ENCODE peak calls at places on chromosome 1, in four cellular contexts. X, A, Y and R are unnamed samples.

GRCh38 chr1:235919797-235920475 is 53.2 kb upstream of the LYST start:
- DNase-seq in X (no peak), A (no peak), Y (no peak), R (peak; percentile 81)

GRCh38 chr1:201713093-201713810 is 115.7 kb upstream of the IPO9 start:
- DNase-seq in X (peak; percentile 61), A (no peak), Y (no peak), R (peak; percentile 94)

GRCh38 chr1:199223936-199224335 is 585.1 kb downstream of the PTPRC start:
- DNase-seq in X (no peak), A (no peak), Y (no peak), R (no peak)

GRCh38 chr1:193412748-193413147 is 226.3 kb upstream of the B3GALT2 start:
- DNase-seq in X (no peak), A (no peak), Y (no peak), R (no peak)

GRCh38 chr1:234928642-234929041 is 200.0 kb downstream of the TOMM20 start:
- DNase-seq in X (no peak), A (no peak), Y (no peak), R (no peak)

GRCh38 chr1:36175137-36176095 is 19.5 kb downstream of the MAP7D1 start:
- DNase-seq in X (no peak), A (no peak), Y (no peak), R (no peak)

GRCh38 chr1:209873067-209873810 is 45.5 kb downstream of the UTP25 start:
- DNase-seq in X (no peak), A (no peak), Y (no peak), R (peak; percentile 29)

GRCh38 chr1:59229138-59229537 is 67.8 kb upstream of the FGGY start:
- DNase-seq in X (no peak), A (no peak), Y (no peak), R (no peak)

GRCh38 chr1:167819849-167820683 is 93.9 kb downstream of the ADCY10 start:
- DNase-seq in X (peak; percentile 93), A (no peak), Y (no peak), R (peak; percentile 82)

GRCh38 chr1:162019006-162019405 is 4.7 kb downstream of the OLFML2B start:
- DNase-seq in X (no peak), A (no peak), Y (no peak), R (peak; percentile 87)

GRCh38 chr1:209861242-209861641 is 33.5 kb downstream of the UTP25 start:
- DNase-seq in X (no peak), A (no peak), Y (no peak), R (no peak)

GRCh38 chr1:107976431-107977215 is 11.6 kb upstream of the VAV3 start:
- DNase-seq in X (no peak), A (no peak), Y (no peak), R (no peak)

DNA sequence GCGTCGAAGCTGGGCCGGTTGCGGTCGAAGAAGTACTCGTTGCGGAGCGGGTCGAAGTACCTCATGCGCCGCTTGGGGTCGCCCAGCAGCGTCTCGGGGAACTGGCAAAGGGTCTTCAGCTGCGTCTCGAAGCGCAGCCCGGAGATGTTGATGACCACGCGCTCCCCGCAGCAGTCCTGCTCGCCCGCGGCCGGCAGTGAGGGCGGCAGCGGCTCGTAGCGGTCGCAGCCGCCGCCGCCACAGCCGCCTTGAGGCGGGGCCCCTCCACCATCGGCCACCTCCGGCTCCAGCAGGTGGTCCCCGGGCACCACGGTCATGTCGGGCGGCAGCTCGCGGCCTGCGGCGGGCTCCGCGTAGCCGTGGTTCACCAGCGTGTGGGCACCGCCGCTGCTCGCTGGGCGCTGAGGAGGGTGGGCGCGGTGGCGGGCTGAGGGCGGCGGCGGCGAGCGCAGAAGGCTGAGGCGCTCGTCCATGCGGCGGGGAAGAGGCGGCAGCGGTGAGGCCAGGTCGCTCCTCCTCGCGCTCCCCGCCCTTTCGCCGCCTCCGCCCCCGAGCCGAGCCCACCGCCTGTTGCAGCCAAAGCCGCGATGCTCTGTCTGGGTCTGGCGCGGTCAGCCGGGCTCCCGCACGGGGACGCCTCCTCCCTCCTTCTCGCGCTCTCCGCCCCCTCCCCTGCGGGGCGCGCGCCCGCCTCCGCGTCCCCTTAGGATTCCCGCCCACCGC is at the start of gene KCNA3:
- DNase-seq in X (no peak), A (no peak), Y (no peak), R (no peak)
- TF ChIP-seq MYC in X (no peak), A (no peak), Y (no peak), R (no peak)

GRCh38 chr1:52632732-52633290 is at the start of gene SHISAL2A:
- DNase-seq in X (no peak), A (no peak), Y (no peak), R (no peak)

GRCh38 chr1:52631759-52632331 is 1.1 kb upstream of the SHISAL2A start:
- DNase-seq in X (peak; percentile 44), A (no peak), Y (no peak), R (no peak)

GRCh38 chr1:52635321-52636089 is 2.5 kb downstream of the SHISAL2A start:
- DNase-seq in X (no peak), A (no peak), Y (no peak), R (no peak)

GRCh38 chr1:52633291-52633754 is 355 bp downstream of the SHISAL2A start:
- DNase-seq in X (no peak), A (no peak), Y (no peak), R (no peak)

GRCh38 chr1:52634111-52634510 is 1.1 kb downstream of the SHISAL2A start:
- DNase-seq in X (no peak), A (no peak), Y (no peak), R (no peak)
- H3K4me2 ChIP-seq in X (no peak overlapping the region), A (no peak overlapping the region), Y (no peak overlapping the region), R (no peak overlapping the region)

DNA sequence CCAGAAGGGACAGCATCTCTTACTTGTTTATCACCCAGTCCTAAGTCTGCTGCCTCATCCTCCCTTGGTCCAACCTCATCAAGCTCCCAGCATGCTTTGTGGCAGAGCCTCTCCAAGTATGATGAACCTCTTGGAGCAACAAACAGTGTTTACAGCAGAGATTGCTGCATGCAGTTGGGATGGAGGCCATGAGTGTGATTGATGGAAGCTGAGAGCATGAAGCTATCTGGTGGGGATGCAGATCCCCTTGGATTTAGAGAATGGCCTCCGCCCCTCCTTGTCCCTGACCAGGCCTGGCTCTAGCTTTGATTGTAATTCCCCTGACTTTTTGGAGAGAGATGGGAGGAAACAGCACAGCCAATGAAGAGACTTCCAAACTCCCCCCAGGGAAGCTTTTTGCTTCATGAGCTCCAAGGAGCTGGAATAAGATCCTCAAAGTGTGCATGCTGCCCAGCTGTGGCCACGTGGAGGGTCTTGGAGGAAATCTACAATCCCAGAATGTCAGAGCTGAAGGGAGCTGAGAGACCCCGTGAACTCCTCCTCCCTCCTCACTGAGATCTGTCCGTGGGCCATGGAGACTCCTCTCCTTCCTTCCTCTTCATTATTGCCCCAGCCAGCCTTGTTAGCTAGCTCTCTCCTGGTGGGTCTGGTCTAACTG is 165.3 kb upstream of the USP24 start:
- DNase-seq in X (no peak), A (no peak), Y (no peak), R (no peak)
- TF ChIP-seq POLR2AphosphoS5 in X (no peak), A (no peak), Y (no peak), R (no peak)

GRCh38 chr1:160774886-160775719 is 20.9 kb upstream of the LY9 start:
- DNase-seq in X (no peak), A (no peak), Y (no peak), R (no peak)

GRCh38 chr1:160777486-160778089 is 18.4 kb upstream of the LY9 start:
- DNase-seq in X (peak; percentile 69), A (no peak), Y (peak; percentile 27), R (peak; percentile 9)

GRCh38 chr1:160773088-160773487 is 22.9 kb upstream of the LY9 start:
- DNase-seq in X (no peak), A (no peak), Y (no peak), R (no peak)

GRCh38 chr1:160778976-160779375 is 17.0 kb upstream of the LY9 start:
- DNase-seq in X (no peak), A (no peak), Y (no peak), R (no peak)

GRCh38 chr1:160776178-160776577 is 19.8 kb upstream of the LY9 start:
- DNase-seq in X (no peak), A (no peak), Y (no peak), R (no peak)
- TF ChIP-seq MYC in X (no peak), A (no peak), Y (no peak), R (no peak)

GRCh38 chr1:246923900-246924299 is 7.8 kb downstream of the AHCTF1 start:
- DNase-seq in X (no peak), A (no peak), Y (no peak), R (no peak)
- H3K4me2 ChIP-seq in X (no peak overlapping the region), A (peak overlapping the region; percentile 57), Y (no peak overlapping the region), R (no peak overlapping the region)

GRCh38 chr1:68401506-68401905 is 48.2 kb downstream of the RPE65 start:
- DNase-seq in X (no peak), A (no peak), Y (no peak), R (no peak)
- TF ChIP-seq POLR2AphosphoS5 in X (no peak), A (no peak), Y (no peak), R (no peak)

DNA sequence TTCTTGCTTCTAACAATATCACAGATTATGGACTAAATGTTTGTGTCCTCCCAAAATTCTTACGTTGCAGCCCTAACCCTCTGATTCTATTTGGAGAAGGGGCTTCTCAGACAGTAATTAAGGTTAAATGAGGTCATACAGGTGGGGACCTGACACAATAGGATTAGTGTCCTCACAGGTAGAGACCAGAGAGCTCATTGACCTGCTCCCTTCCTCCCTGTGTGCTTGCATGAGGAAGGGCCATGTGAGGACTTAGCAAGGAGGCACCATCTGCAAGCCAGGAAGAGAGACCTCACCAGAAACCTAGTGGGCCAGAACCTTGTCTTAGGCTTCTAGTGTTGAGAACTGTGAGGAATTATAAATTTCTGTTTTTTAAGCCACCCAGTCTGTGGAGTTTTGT is 322.6 kb downstream of the SMYD3 start:
- DNase-seq in X (no peak), A (no peak), Y (no peak), R (no peak)
- TF ChIP-seq MYC in X (no peak), A (no peak), Y (no peak), R (no peak)

GRCh38 chr1:213987422-213987875 is 324 bp upstream of the PROX1 start:
- DNase-seq in X (no peak), A (no peak), Y (no peak), R (no peak)

GRCh38 chr1:213987876-213988638 is at the start of gene PROX1:
- DNase-seq in X (peak; percentile 14), A (no peak), Y (peak; percentile 87), R (peak; percentile 97)

GRCh38 chr1:213989740-213990472 is 2.1 kb downstream of the PROX1 start:
- DNase-seq in X (no peak), A (no peak), Y (no peak), R (no peak)

GRCh38 chr1:213988639-213989070 is 882 bp downstream of the PROX1 start:
- DNase-seq in X (no peak), A (no peak), Y (no peak), R (no peak)

GRCh38 chr1:213989071-213989739 is 1.4 kb downstream of the PROX1 start:
- DNase-seq in X (no peak), A (no peak), Y (peak; percentile 70), R (peak; percentile 42)
- H3K4me2 ChIP-seq in X (peak overlapping the region; percentile 3), A (peak overlapping the region; percentile 66), Y (peak overlapping the region; percentile 93), R (peak overlapping the region; percentile 84)